ENCODE peak calls at places on chromosome 22, in ten cellular contexts. One of them, this sample, is unnamed.

GRCh38 chr22:19066531-19067271 is 55.5 kb downstream of the DGCR2 start:
- DNase-seq in IMR-90: peak; percentile 83
- DNase-seq in colonic mucosa: no peak
- DNase-seq in cardiac muscle cell: no peak
- DNase-seq in tibial nerve: no peak
- DNase-seq in lung: no peak
- DNase-seq in A549: no peak
- DNase-seq in CD8-positive, alpha-beta memory T cell: no peak
- DNase-seq in PC-9: no peak
- DNase-seq in GM23248: peak; percentile 89
- DNase-seq in this sample: no peak

GRCh38 chr22:27283240-27283639 is 518.3 kb downstream of the MN1 start:
- DNase-seq in tibial nerve: no peak
- DNase-seq in IMR-90: no peak
- DNase-seq in CD8-positive, alpha-beta memory T cell: no peak
- DNase-seq in colonic mucosa: no peak
- DNase-seq in lung: no peak
- DNase-seq in A549: no peak
- DNase-seq in GM23248: no peak
- DNase-seq in cardiac muscle cell: no peak
- DNase-seq in PC-9: no peak
- DNase-seq in this sample: no peak

GRCh38 chr22:46770726-46771125 is 8.3 kb downstream of the TBC1D22A start:
- DNase-seq in CD8-positive, alpha-beta memory T cell: no peak
- DNase-seq in lung: no peak
- DNase-seq in colonic mucosa: no peak
- DNase-seq in tibial nerve: peak; percentile 30
- DNase-seq in A549: no peak
- DNase-seq in IMR-90: no peak
- DNase-seq in cardiac muscle cell: no peak
- DNase-seq in GM23248: no peak
- DNase-seq in PC-9: no peak
- DNase-seq in this sample: no peak

GRCh38 chr22:43726296-43726695 is 85.8 kb downstream of the EFCAB6 start:
- DNase-seq in PC-9: no peak
- DNase-seq in IMR-90: peak; percentile 11
- DNase-seq in cardiac muscle cell: no peak
- DNase-seq in lung: no peak
- DNase-seq in tibial nerve: no peak
- DNase-seq in A549: no peak
- DNase-seq in colonic mucosa: no peak
- DNase-seq in CD8-positive, alpha-beta memory T cell: no peak
- DNase-seq in GM23248: peak; percentile 30
- DNase-seq in this sample: no peak

GRCh38 chr22:43789452-43789851 is 22.7 kb downstream of the EFCAB6 start:
- DNase-seq in GM23248: peak; percentile 99
- DNase-seq in colonic mucosa: no peak
- DNase-seq in A549: peak; percentile 63
- DNase-seq in PC-9: peak; percentile 87
- DNase-seq in cardiac muscle cell: no peak
- DNase-seq in IMR-90: peak; percentile 99
- DNase-seq in CD8-positive, alpha-beta memory T cell: no peak
- DNase-seq in lung: no peak
- DNase-seq in tibial nerve: no peak
- DNase-seq in this sample: no peak

GRCh38 chr22:39699631-39700348 is 129.2 kb downstream of the CACNA1I start:
- DNase-seq in CD8-positive, alpha-beta memory T cell: no peak
- DNase-seq in PC-9: no peak
- DNase-seq in lung: no peak
- DNase-seq in GM23248: no peak
- DNase-seq in tibial nerve: no peak
- DNase-seq in colonic mucosa: no peak
- DNase-seq in cardiac muscle cell: no peak
- DNase-seq in IMR-90: no peak
- DNase-seq in A549: no peak
- DNase-seq in this sample: no peak

GRCh38 chr22:42720263-42721044 is at the start of gene A4GALT:
- DNase-seq in colonic mucosa: no peak
- DNase-seq in CD8-positive, alpha-beta memory T cell: no peak
- DNase-seq in A549: no peak
- DNase-seq in tibial nerve: no peak
- DNase-seq in lung: no peak
- DNase-seq in IMR-90: no peak
- DNase-seq in PC-9: no peak
- DNase-seq in GM23248: peak; percentile 55
- DNase-seq in cardiac muscle cell: peak; percentile 52
- DNase-seq in this sample: no peak

GRCh38 chr22:33722817-33723216 is 197.5 kb downstream of the LARGE1 start:
- DNase-seq in colonic mucosa: no peak
- DNase-seq in CD8-positive, alpha-beta memory T cell: no peak
- DNase-seq in IMR-90: no peak
- DNase-seq in A549: no peak
- DNase-seq in cardiac muscle cell: no peak
- DNase-seq in PC-9: no peak
- DNase-seq in lung: no peak
- DNase-seq in GM23248: no peak
- DNase-seq in tibial nerve: no peak
- DNase-seq in this sample: no peak

GRCh38 chr22:19568337-19569311 is 44.4 kb upstream of the CLDN5 start:
- DNase-seq in lung: no peak
- DNase-seq in GM23248: peak; percentile 98
- DNase-seq in tibial nerve: no peak
- DNase-seq in A549: peak; percentile 40
- DNase-seq in PC-9: peak; percentile 41
- DNase-seq in colonic mucosa: no peak
- DNase-seq in CD8-positive, alpha-beta memory T cell: no peak
- DNase-seq in cardiac muscle cell: no peak
- DNase-seq in IMR-90: peak; percentile 95
- DNase-seq in this sample: no peak

DNA sequence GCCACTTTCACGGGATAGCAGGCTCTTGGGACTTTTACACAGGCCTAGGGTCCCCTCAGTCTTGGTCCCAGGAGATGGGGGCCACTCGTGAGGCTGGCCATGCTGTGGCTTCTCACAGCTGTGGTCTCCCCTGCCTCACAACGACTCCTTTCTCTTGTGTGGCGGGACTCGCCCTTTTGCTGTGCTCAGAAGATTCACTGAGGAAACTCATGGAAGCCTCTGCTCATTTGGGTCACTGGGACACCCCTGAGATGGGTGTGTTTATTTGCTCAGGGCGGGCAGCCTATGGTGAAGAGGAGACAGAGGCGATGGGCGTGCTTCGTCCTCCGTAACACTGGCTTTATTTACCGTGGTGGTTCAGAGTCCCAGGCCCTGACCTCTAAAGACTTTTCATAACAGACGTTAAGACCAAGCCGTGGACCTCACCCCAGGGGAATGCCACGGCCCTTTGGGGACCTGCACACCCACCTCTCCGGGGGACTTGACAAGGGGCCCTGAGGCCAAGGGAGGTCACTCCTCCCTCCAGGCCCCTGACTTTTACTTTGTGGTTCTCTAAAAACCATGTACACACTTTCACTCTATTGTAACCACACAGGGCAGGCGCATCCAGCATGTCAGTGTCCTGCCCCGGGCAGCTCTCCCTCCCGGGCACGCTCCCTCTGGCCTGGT is 15.5 kb downstream of the TEF start:
- DNase-seq in CD8-positive, alpha-beta memory T cell: no peak
- DNase-seq in PC-9: no peak
- DNase-seq in colonic mucosa: peak; percentile 86
- DNase-seq in A549: no peak
- DNase-seq in tibial nerve: no peak
- DNase-seq in cardiac muscle cell: no peak
- DNase-seq in lung: no peak
- DNase-seq in GM23248: no peak
- DNase-seq in IMR-90: no peak
- DNase-seq in this sample: no peak
- H3K27ac ChIP-seq in CD8-positive, alpha-beta memory T cell: no peak overlapping the region
- H3K27ac ChIP-seq in PC-9: no peak overlapping the region
- H3K27ac ChIP-seq in colonic mucosa: peak overlapping the region; percentile 56
- H3K27ac ChIP-seq in A549: no peak overlapping the region
- H3K27ac ChIP-seq in tibial nerve: peak overlapping the region; percentile 91
- H3K27ac ChIP-seq in cardiac muscle cell: no peak overlapping the region
- H3K27ac ChIP-seq in lung: no peak overlapping the region
- H3K27ac ChIP-seq in GM23248: no peak overlapping the region
- H3K27ac ChIP-seq in IMR-90: no peak overlapping the region
- H3K27ac ChIP-seq in this sample: no peak overlapping the region

DNA sequence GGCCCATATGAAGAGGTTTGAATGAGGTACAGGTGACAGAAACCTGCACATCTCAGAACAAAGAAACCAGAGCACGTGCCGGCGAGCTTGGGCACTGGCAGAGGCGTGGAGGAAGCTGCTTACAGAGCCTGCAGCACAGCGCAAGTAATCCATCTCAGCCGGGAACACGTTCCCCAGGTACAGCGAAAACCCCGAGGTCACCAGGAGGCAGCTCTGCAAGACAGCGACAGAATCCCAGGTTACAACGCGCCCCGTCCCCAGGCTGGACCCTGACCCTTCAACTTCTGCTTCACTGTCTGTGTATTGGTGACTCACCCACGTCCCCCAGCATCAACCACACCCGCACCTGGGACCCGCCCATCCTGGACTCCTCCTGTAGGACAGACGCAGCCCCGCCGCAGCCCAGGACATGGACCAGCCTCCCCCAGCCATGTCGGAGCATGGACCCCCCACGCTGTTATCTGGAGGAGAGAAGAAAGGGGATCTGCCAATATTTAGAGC is 2.2 kb downstream of the MLC1 start:
- DNase-seq in IMR-90: no peak
- DNase-seq in tibial nerve: no peak
- DNase-seq in colonic mucosa: no peak
- DNase-seq in GM23248: no peak
- DNase-seq in A549: no peak
- DNase-seq in CD8-positive, alpha-beta memory T cell: no peak
- DNase-seq in cardiac muscle cell: no peak
- DNase-seq in PC-9: no peak
- DNase-seq in lung: no peak
- DNase-seq in this sample: peak; percentile 71
- H3K4me3 ChIP-seq in IMR-90: no peak overlapping the region
- H3K4me3 ChIP-seq in tibial nerve: no peak overlapping the region
- H3K4me3 ChIP-seq in colonic mucosa: no peak overlapping the region
- H3K4me3 ChIP-seq in GM23248: no peak overlapping the region
- H3K4me3 ChIP-seq in A549: no peak overlapping the region
- H3K4me3 ChIP-seq in CD8-positive, alpha-beta memory T cell: no peak overlapping the region
- H3K4me3 ChIP-seq in cardiac muscle cell: no peak overlapping the region
- H3K4me3 ChIP-seq in PC-9: no peak overlapping the region
- H3K4me3 ChIP-seq in lung: no peak overlapping the region
- H3K4me3 ChIP-seq in this sample: no peak overlapping the region

GRCh38 chr22:28600546-28601143 is 79.0 kb downstream of the TTC28 start:
- DNase-seq in PC-9: peak; percentile 40
- DNase-seq in GM23248: peak; percentile 76
- DNase-seq in cardiac muscle cell: peak; percentile 66
- DNase-seq in A549: peak; percentile 48
- DNase-seq in colonic mucosa: peak; percentile 27
- DNase-seq in CD8-positive, alpha-beta memory T cell: peak; percentile 46
- DNase-seq in tibial nerve: no peak
- DNase-seq in lung: no peak
- DNase-seq in IMR-90: peak; percentile 72
- DNase-seq in this sample: peak; percentile 70

GRCh38 chr22:28594076-28594783 is 85.4 kb downstream of the TTC28 start:
- DNase-seq in tibial nerve: no peak
- DNase-seq in PC-9: no peak
- DNase-seq in colonic mucosa: no peak
- DNase-seq in GM23248: no peak
- DNase-seq in cardiac muscle cell: no peak
- DNase-seq in lung: no peak
- DNase-seq in A549: no peak
- DNase-seq in IMR-90: no peak
- DNase-seq in CD8-positive, alpha-beta memory T cell: no peak
- DNase-seq in this sample: no peak

GRCh38 chr22:28599693-28600092 is 79.9 kb downstream of the TTC28 start:
- DNase-seq in cardiac muscle cell: no peak
- DNase-seq in PC-9: no peak
- DNase-seq in GM23248: no peak
- DNase-seq in A549: no peak
- DNase-seq in lung: no peak
- DNase-seq in IMR-90: no peak
- DNase-seq in tibial nerve: no peak
- DNase-seq in CD8-positive, alpha-beta memory T cell: no peak
- DNase-seq in colonic mucosa: no peak
- DNase-seq in this sample: no peak

GRCh38 chr22:28594784-28595324 is 84.8 kb downstream of the TTC28 start:
- DNase-seq in cardiac muscle cell: peak; percentile 73
- DNase-seq in PC-9: peak; percentile 36
- DNase-seq in tibial nerve: no peak
- DNase-seq in CD8-positive, alpha-beta memory T cell: peak; percentile 13
- DNase-seq in A549: peak; percentile 61
- DNase-seq in IMR-90: peak; percentile 77
- DNase-seq in GM23248: peak; percentile 86
- DNase-seq in lung: no peak
- DNase-seq in colonic mucosa: no peak
- DNase-seq in this sample: peak; percentile 66

GRCh38 chr22:28597665-28598064 is 82.0 kb downstream of the TTC28 start:
- DNase-seq in CD8-positive, alpha-beta memory T cell: no peak
- DNase-seq in cardiac muscle cell: no peak
- DNase-seq in GM23248: no peak
- DNase-seq in PC-9: no peak
- DNase-seq in lung: no peak
- DNase-seq in IMR-90: no peak
- DNase-seq in tibial nerve: no peak
- DNase-seq in A549: no peak
- DNase-seq in colonic mucosa: no peak
- DNase-seq in this sample: no peak
- H3K4me1 ChIP-seq in CD8-positive, alpha-beta memory T cell: no peaks in the 10 kb centered on the region
- H3K4me1 ChIP-seq in cardiac muscle cell: peaks cover 4% of the 10 kb centered on the region
- H3K4me1 ChIP-seq in GM23248: peaks cover 15% of the 10 kb centered on the region
- H3K4me1 ChIP-seq in PC-9: no peaks in the 10 kb centered on the region
- H3K4me1 ChIP-seq in lung: no peaks in the 10 kb centered on the region
- H3K4me1 ChIP-seq in IMR-90: peaks cover 6% of the 10 kb centered on the region
- H3K4me1 ChIP-seq in tibial nerve: no peaks in the 10 kb centered on the region
- H3K4me1 ChIP-seq in A549: peaks cover 29% of the 10 kb centered on the region
- H3K4me1 ChIP-seq in colonic mucosa: no peaks in the 10 kb centered on the region
- H3K4me1 ChIP-seq in this sample: no peaks in the 10 kb centered on the region

GRCh38 chr22:30743257-30744020 is 48.8 kb downstream of the OSBP2 start:
- DNase-seq in cardiac muscle cell: no peak
- DNase-seq in lung: no peak
- DNase-seq in GM23248: no peak
- DNase-seq in PC-9: no peak
- DNase-seq in IMR-90: no peak
- DNase-seq in tibial nerve: no peak
- DNase-seq in colonic mucosa: no peak
- DNase-seq in A549: no peak
- DNase-seq in CD8-positive, alpha-beta memory T cell: no peak
- DNase-seq in this sample: no peak

GRCh38 chr22:30747493-30747892 is 52.8 kb downstream of the OSBP2 start:
- DNase-seq in cardiac muscle cell: no peak
- DNase-seq in PC-9: no peak
- DNase-seq in CD8-positive, alpha-beta memory T cell: no peak
- DNase-seq in tibial nerve: no peak
- DNase-seq in colonic mucosa: peak; percentile 69
- DNase-seq in lung: no peak
- DNase-seq in IMR-90: no peak
- DNase-seq in GM23248: no peak
- DNase-seq in A549: no peak
- DNase-seq in this sample: no peak

GRCh38 chr22:30744224-30744623 is 49.5 kb downstream of the OSBP2 start:
- DNase-seq in colonic mucosa: no peak
- DNase-seq in GM23248: no peak
- DNase-seq in IMR-90: no peak
- DNase-seq in PC-9: no peak
- DNase-seq in cardiac muscle cell: no peak
- DNase-seq in A549: no peak
- DNase-seq in lung: no peak
- DNase-seq in CD8-positive, alpha-beta memory T cell: no peak
- DNase-seq in tibial nerve: no peak
- DNase-seq in this sample: no peak

GRCh38 chr22:30742291-30743256 is 47.9 kb downstream of the OSBP2 start:
- DNase-seq in IMR-90: peak; percentile 54
- DNase-seq in A549: no peak
- DNase-seq in PC-9: no peak
- DNase-seq in tibial nerve: no peak
- DNase-seq in CD8-positive, alpha-beta memory T cell: no peak
- DNase-seq in lung: no peak
- DNase-seq in cardiac muscle cell: no peak
- DNase-seq in GM23248: peak; percentile 41
- DNase-seq in colonic mucosa: no peak
- DNase-seq in this sample: no peak
- H3K27ac ChIP-seq in IMR-90: no peak overlapping the region
- H3K27ac ChIP-seq in A549: no peak overlapping the region
- H3K27ac ChIP-seq in PC-9: no peak overlapping the region
- H3K27ac ChIP-seq in tibial nerve: no peak overlapping the region
- H3K27ac ChIP-seq in CD8-positive, alpha-beta memory T cell: no peak overlapping the region
- H3K27ac ChIP-seq in lung: no peak overlapping the region
- H3K27ac ChIP-seq in cardiac muscle cell: no peak overlapping the region
- H3K27ac ChIP-seq in GM23248: no peak overlapping the region
- H3K27ac ChIP-seq in colonic mucosa: no peak overlapping the region
- H3K27ac ChIP-seq in this sample: no peak overlapping the region